ENCODE peak calls at places on chromosome 18, in seven cellular contexts. X, Q, C, T, O, K and A are unnamed samples.

GRCh38 chr18:45783097-45784075 is 42.1 kb upstream of the SIGLEC15 start:
- DNase-seq in C (no peak), Q (peak; percentile 45), T (peak; percentile 46), O (no peak), X (no peak), K (peak; percentile 59), A (no peak)

GRCh38 chr18:51195602-51196115 is 1.8 kb downstream of the MEX3C start:
- DNase-seq in Q (peak; percentile 45), C (peak; percentile 69), O (peak; percentile 70), X (peak; percentile 18), T (no peak), K (peak; percentile 43), A (peak; percentile 34)

GRCh38 chr18:78406743-78407455 is 572.7 kb upstream of the SALL3 start:
- DNase-seq in X (no peak), Q (no peak), C (no peak), T (no peak), O (no peak), K (no peak), A (no peak)

GRCh38 chr18:79191956-79192355 is 122.8 kb downstream of the ATP9B start:
- DNase-seq in X (no peak), Q (no peak), K (no peak), C (peak; percentile 23), O (no peak), T (no peak), A (no peak)

GRCh38 chr18:68965817-68966216 is 167.9 kb downstream of the CCDC102B start:
- DNase-seq in C (no peak), X (no peak), O (no peak), Q (no peak), K (no peak), T (no peak), A (no peak)

GRCh38 chr18:25345432-25345831 is 6.5 kb downstream of the ZNF521 start:
- DNase-seq in Q (no peak), T (no peak), O (no peak), X (no peak), K (no peak), C (no peak), A (peak; percentile 46)

GRCh38 chr18:79695856-79696850 is 16.6 kb downstream of the CTDP1 start:
- DNase-seq in K (no peak), T (no peak), X (no peak), O (no peak), C (no peak), Q (no peak), A (no peak)

GRCh38 chr18:49611316-49611715 is 49.5 kb downstream of the LIPG start:
- DNase-seq in X (no peak), T (no peak), Q (no peak), K (no peak), O (no peak), C (no peak), A (no peak)

GRCh38 chr18:62585274-62586147 is 62.7 kb downstream of the ZCCHC2 start:
- DNase-seq in C (no peak), X (no peak), Q (no peak), K (no peak), O (no peak), T (no peak), A (no peak)

GRCh38 chr18:35116784-35117318 is 75.6 kb downstream of the MAPRE2 start:
- DNase-seq in O (no peak), X (no peak), T (no peak), K (no peak), Q (no peak), C (no peak), A (no peak)

GRCh38 chr18:56873441-56874140 is 222.4 kb downstream of the WDR7 start:
- DNase-seq in O (peak; percentile 14), T (no peak), C (peak; percentile 11), K (peak; percentile 55), X (no peak), Q (peak; percentile 30), A (no peak)

GRCh38 chr18:68397241-68398035 is 317.5 kb downstream of the TMX3 start:
- DNase-seq in T (no peak), K (peak; percentile 61), Q (no peak), O (no peak), C (no peak), X (no peak), A (peak; percentile 82)

GRCh38 chr18:14936313-14936712 is 188.3 kb downstream of the ANKRD30B start:
- DNase-seq in K (no peak), Q (no peak), X (no peak), O (no peak), C (no peak), T (no peak), A (no peak)

GRCh38 chr18:62496262-62496661 is 26.6 kb upstream of the ZCCHC2 start:
- DNase-seq in C (no peak), X (no peak), Q (no peak), O (no peak), T (no peak), K (no peak), A (no peak)

GRCh38 chr18:29979884-29980283 is 1062.7 kb downstream of the DSC3 start:
- DNase-seq in T (no peak), C (no peak), Q (peak; percentile 4), K (peak; percentile 13), O (no peak), X (no peak), A (peak; percentile 2)

GRCh38 chr18:36496022-36496421 is 198.5 kb downstream of the FHOD3 start:
- DNase-seq in T (no peak), X (no peak), C (peak; percentile 77), K (no peak), O (no peak), Q (peak; percentile 13), A (no peak)

GRCh38 chr18:56661414-56662101 is 10.4 kb downstream of the WDR7 start:
- DNase-seq in C (no peak), O (no peak), X (no peak), K (no peak), T (no peak), Q (no peak), A (peak; percentile 14)

GRCh38 chr18:55850904-55851303 is 262.9 kb upstream of the TCF4 start:
- DNase-seq in Q (no peak), T (no peak), K (no peak), O (no peak), X (no peak), C (no peak), A (no peak)

GRCh38 chr18:21051615-21052014 is 60.0 kb downstream of the ROCK1 start:
- DNase-seq in X (no peak), K (no peak), C (no peak), Q (peak; percentile 5), T (no peak), O (no peak), A (peak; percentile 42)

DNA sequence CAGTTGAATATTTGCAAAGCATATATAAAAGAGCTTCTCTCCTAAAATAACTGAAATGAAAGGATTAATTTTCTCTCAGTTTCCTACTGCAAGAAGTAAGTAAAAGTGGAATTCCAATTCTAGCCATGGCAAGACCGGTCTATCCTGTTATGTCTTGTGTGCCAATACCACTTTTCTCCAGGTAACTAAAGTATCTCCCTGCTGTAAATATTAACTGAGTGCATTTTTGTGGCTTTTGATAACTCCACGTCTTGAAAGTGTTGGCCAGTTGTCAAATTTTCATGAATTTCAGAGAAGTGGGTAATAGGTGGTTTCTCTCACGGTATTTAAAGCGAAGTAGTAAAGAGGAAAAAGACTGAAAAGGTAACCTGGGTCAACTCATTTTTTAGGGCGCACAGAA is 225.9 kb downstream of the NEDD4L start:
- DNase-seq in Q (no peak), K (no peak), C (no peak), T (no peak), O (no peak), X (peak; percentile 64), A (no peak)
- TF ChIP-seq CTCF in Q (no peak), K (no peak), C (no peak), T (no peak), O (no peak), X (no peak), A (no peak)

DNA sequence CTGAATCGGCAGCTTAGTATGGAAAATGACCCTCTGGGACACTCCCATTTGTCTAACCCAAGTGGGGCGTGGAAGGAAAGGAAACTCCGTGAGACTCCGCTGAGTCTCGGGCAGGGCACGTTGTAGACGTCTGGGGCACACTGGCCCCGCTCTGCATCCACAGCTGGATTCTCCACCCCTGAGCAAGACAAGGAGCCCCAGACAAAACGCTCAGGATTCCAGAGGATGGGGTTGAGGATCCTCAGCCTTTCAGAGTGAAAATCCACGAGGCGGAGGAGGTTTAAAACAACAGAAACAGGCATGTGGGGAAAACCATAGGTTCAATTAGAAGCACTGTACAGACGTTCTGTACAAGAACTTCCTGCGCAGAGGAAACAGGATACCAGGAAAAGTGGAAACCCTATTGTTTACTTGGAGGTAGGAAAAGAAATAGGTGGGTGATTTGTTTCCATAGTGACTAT is 124.9 kb upstream of the ZNF236 start:
- DNase-seq in K (peak; percentile 29), O (no peak), T (no peak), Q (peak; percentile 54), C (no peak), X (no peak), A (peak; percentile 45)
- H3K4me3 ChIP-seq in K (peak overlapping the region; percentile 17), O (no peak overlapping the region), T (peak overlapping the region; percentile 4), Q (no peak overlapping the region), C (no peak overlapping the region), X (no peak overlapping the region), A (peak overlapping the region; percentile 25)

DNA sequence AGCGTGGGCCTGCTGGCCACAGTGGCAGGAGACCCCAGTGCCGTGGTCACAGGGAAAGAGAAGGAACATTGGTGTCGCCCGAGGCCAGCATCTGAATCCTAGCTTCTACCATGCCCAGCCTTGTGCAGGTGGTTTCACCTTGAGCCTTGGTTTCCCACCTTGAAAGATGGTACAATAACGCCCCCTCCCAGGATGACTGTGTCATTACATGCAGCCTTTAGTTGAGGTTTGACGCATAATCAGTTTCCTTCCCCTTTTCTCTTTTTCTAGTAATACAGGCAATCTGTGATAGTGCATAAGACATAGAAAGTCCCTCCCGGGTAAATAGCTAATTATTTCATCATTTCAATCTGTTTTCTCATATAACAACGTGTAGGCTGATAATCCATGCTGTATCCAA is 29.9 kb upstream of the ZNF407 start:
- DNase-seq in K (no peak), X (no peak), T (no peak), C (no peak), O (no peak), Q (no peak), A (no peak)
- TF ChIP-seq CTCF in K (no peak), X (no peak), T (no peak), C (no peak), O (no peak), Q (no peak), A (no peak)

GRCh38 chr18:31030574-31031278 is 11.8 kb downstream of the DSC3 start:
- DNase-seq in C (no peak), T (no peak), Q (no peak), X (no peak), K (no peak), O (no peak), A (no peak)
- H3K4me3 ChIP-seq in C (no peak overlapping the region), T (no peak overlapping the region), Q (no peak overlapping the region), X (no peak overlapping the region), K (no peak overlapping the region), O (no peak overlapping the region), A (no peak overlapping the region)

DNA sequence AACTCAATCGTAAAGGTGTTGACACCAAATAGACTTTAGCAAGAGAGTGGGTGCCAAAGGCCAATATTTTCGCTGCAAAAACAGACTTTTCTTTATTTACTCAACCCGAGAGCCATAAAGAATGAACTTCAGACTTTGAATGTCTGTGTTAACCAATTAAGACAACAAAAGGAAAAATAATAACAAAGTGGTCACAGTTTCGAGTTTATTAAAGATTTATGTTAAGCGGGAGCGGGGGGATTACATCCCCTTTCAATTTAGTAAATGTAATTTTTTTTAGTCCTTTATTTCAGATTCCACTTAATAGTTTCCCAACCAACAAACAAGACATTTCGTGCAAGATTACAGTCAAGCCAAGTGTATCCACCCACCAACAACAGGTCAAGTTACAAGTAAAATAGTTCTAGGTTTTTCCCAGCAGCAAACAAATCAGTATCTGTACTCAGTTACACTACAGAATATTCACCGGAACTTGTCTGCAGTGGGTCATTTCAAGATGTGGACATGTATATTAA is 9.0 kb downstream of the CDH2 start:
- DNase-seq in X (no peak), Q (no peak), K (no peak), C (no peak), O (no peak), T (no peak), A (no peak)
- TF ChIP-seq CTCF in X (no peak), Q (no peak), K (no peak), C (no peak), O (no peak), T (no peak), A (no peak)